ENCODE peak calls at places on chromosomes 12 and 14, in five cellular contexts. A, W, F, C and P are unnamed samples.

GRCh38 chr12:102824218-102824835 is 92.7 kb downstream of the PAH start:
- DNase-seq in A (no peak), W (no peak), F (peak; percentile 94), C (no peak), P (no peak)

GRCh38 chr12:79373896-79374499 is 316.8 kb downstream of the PAWR start:
- DNase-seq in A (no peak), W (peak; percentile 35), F (peak; percentile 52), C (no peak), P (no peak)

GRCh38 chr14:39440975-39441374 is 8.7 kb upstream of the FBXO33 start:
- DNase-seq in A (no peak), W (no peak), F (no peak), C (no peak), P (no peak)

GRCh38 chr12:38490941-38491340 is 174.4 kb downstream of the ALG10B start:
- DNase-seq in A (no peak), W (no peak), F (no peak), C (no peak), P (no peak)

GRCh38 chr14:100530270-100531072 is 56.7 kb downstream of the BEGAIN start:
- DNase-seq in A (no peak), W (no peak), F (no peak), C (no peak), P (no peak)

GRCh38 chr14:50957296-50957695 is 13.0 kb upstream of the PYGL start:
- DNase-seq in A (no peak), W (no peak), F (no peak), C (no peak), P (no peak)

GRCh38 chr12:111269688-111270087 is 99.2 kb downstream of the PHETA1 start:
- DNase-seq in A (no peak), W (no peak), F (no peak), C (no peak), P (no peak)

GRCh38 chr14:88232783-88233182 is 90.3 kb downstream of the KCNK10 start:
- DNase-seq in A (no peak), W (no peak), F (no peak), C (no peak), P (no peak)

GRCh38 chr14:78319826-78320635 is 149.9 kb downstream of the NRXN3 start:
- DNase-seq in A (no peak), W (peak; percentile 89), F (peak; percentile 25), C (peak; percentile 90), P (no peak)

GRCh38 chr12:19130224-19131019 is 889 bp downstream of the PLEKHA5 start:
- DNase-seq in A (peak; percentile 21), W (peak; percentile 50), F (peak; percentile 54), C (no peak), P (peak; percentile 29)

GRCh38 chr14:69535230-69535848 is 39.3 kb downstream of the CCDC177 start:
- DNase-seq in A (no peak), W (peak; percentile 73), F (peak; percentile 67), C (peak; percentile 23), P (no peak)

GRCh38 chr14:26841920-26842741 is 244.3 kb upstream of the NOVA1 start:
- DNase-seq in A (no peak), W (peak; percentile 5), F (no peak), C (no peak), P (no peak)

GRCh38 chr12:131388164-131388795 is 322.6 kb upstream of the SFSWAP start:
- DNase-seq in A (no peak), W (peak; percentile 35), F (no peak), C (no peak), P (no peak)

GRCh38 chr12:57815177-57816000 is 3.1 kb downstream of the AVIL start:
- DNase-seq in A (no peak), W (peak; percentile 72), F (no peak), C (peak; percentile 85), P (no peak)

GRCh38 chr12:89861086-89861485 is 152.4 kb upstream of the ATP2B1 start:
- DNase-seq in A (no peak), W (no peak), F (no peak), C (no peak), P (no peak)

GRCh38 chr12:107372229-107372658 is 278.9 kb upstream of the CRY1 start:
- DNase-seq in A (peak; percentile 25), W (peak; percentile 73), F (no peak), C (no peak), P (peak; percentile 68)

GRCh38 chr14:100708349-100709217 is 18.1 kb upstream of the DLK1 start:
- DNase-seq in A (no peak), W (no peak), F (peak; percentile 35), C (peak; percentile 52), P (no peak)

GRCh38 chr12:107903377-107904061 is 129.0 kb downstream of the ASCL4 start:
- DNase-seq in A (no peak), W (peak; percentile 90), F (peak; percentile 82), C (no peak), P (no peak)

GRCh38 chr12:49891012-49891411 is 12.7 kb downstream of the FAIM2 start:
- DNase-seq in A (no peak), W (no peak), F (no peak), C (no peak), P (no peak)

GRCh38 chr14:76654573-76654955 is 106.7 kb upstream of the VASH1 start:
- DNase-seq in A (no peak), W (no peak), F (no peak), C (no peak), P (no peak)

GRCh38 chr12:16189849-16190248 is 87.6 kb downstream of the SLC15A5 start:
- DNase-seq in A (no peak), W (peak; percentile 95), F (no peak), C (no peak), P (peak; percentile 2)

GRCh38 chr12:51908876-51909592 is 1.7 kb downstream of the ACVRL1 start:
- DNase-seq in A (no peak), W (no peak), F (no peak), C (no peak), P (no peak)

GRCh38 chr12:3803865-3804472 is 51.1 kb upstream of the CRACR2A start:
- DNase-seq in A (peak; percentile 61), W (peak; percentile 79), F (peak; percentile 73), C (peak; percentile 62), P (peak; percentile 74)

GRCh38 chr12:55929306-55929791 is 1.6 kb upstream of the DGKA start:
- DNase-seq in A (peak; percentile 66), W (no peak), F (no peak), C (no peak), P (peak; percentile 99)

GRCh38 chr14:55077155-55077554 is 25.7 kb downstream of the MAPK1IP1L start:
- DNase-seq in A (no peak), W (no peak), F (no peak), C (no peak), P (no peak)

GRCh38 chr12:49545815-49546214 is 7.0 kb downstream of the KCNH3 start:
- DNase-seq in A (no peak), W (no peak), F (no peak), C (no peak), P (no peak)

GRCh38 chr12:91172051-91172450 is 10.6 kb downstream of the DCN start:
- DNase-seq in A (no peak), W (no peak), F (no peak), C (no peak), P (no peak)

GRCh38 chr14:68245146-68246073 is 425.8 kb downstream of the RAD51B start:
- DNase-seq in A (no peak), W (no peak), F (no peak), C (no peak), P (no peak)

GRCh38 chr12:130714091-130714590 is 2.0 kb downstream of the RIMBP2 start:
- DNase-seq in A (no peak), W (no peak), F (no peak), C (no peak), P (no peak)

GRCh38 chr14:102196008-102196407 is 56.3 kb downstream of the WDR20 start:
- DNase-seq in A (no peak), W (no peak), F (no peak), C (no peak), P (no peak)